ENCODE peak calls at places on chromosome 20, in five cellular contexts. P is body of pancreas; F is uterus; V is sigmoid colon; E is CD8-positive, alpha-beta memory T cell. L is an unnamed sample. For H3K9me3, the result is how much of the 10 kb centered on the place peaks cover.

GRCh38 chr20:17518339-17519052 is 12.7 kb downstream of the BFSP1 start:
- DNase-seq in P (peak), F (no peak), V (peak), E (no peak), L (no peak)

GRCh38 chr20:58137236-58137635 is 91.2 kb downstream of the ANKRD60 start:
- DNase-seq in P (no peak), F (no peak), V (no peak), E (no peak), L (no peak)

GRCh38 chr20:6611911-6612614 is 155.4 kb upstream of the BMP2 start:
- DNase-seq in P (no peak), F (no peak), V (no peak), E (no peak), L (no peak)

GRCh38 chr20:18795366-18795765 is 18.2 kb upstream of the SCP2D1 start:
- DNase-seq in P (no peak), F (no peak), V (no peak), E (no peak), L (no peak)

GRCh38 chr20:63378626-63379025 is 17.5 kb upstream of the CHRNA4 start:
- DNase-seq in P (no peak), F (no peak), V (no peak), E (no peak), L (no peak)

GRCh38 chr20:35515949-35516645 is 13.4 kb downstream of the C20orf173 start:
- DNase-seq in P (no peak), F (no peak), V (no peak), E (no peak), L (no peak)

GRCh38 chr20:9301129-9302072 is 213.0 kb upstream of the LAMP5 start:
- DNase-seq in P (peak), F (no peak), V (no peak), E (no peak), L (no peak)

GRCh38 chr20:57417830-57418780 is 26.9 kb downstream of the RBM38 start:
- DNase-seq in P (no peak), F (no peak), V (no peak), E (no peak), L (no peak)

GRCh38 chr20:37777556-37777955 is 83.7 kb downstream of the CTNNBL1 start:
- DNase-seq in P (no peak), F (no peak), V (no peak), E (no peak), L (no peak)

GRCh38 chr20:10806539-10806938 is 132.7 kb upstream of the JAG1 start:
- DNase-seq in P (no peak), F (no peak), V (no peak), E (no peak), L (no peak)

GRCh38 chr20:10929023-10929422 is 255.2 kb upstream of the JAG1 start:
- DNase-seq in P (no peak), F (no peak), V (no peak), E (no peak), L (no peak)

GRCh38 chr20:46797201-46797600 is 87.8 kb downstream of the SLC2A10 start:
- DNase-seq in P (no peak), F (no peak), V (no peak), E (no peak), L (no peak)

GRCh38 chr20:21505161-21505809 is 8.6 kb downstream of the NKX2-2 start:
- DNase-seq in P (peak), F (peak), V (no peak), E (peak), L (peak)

GRCh38 chr20:8946036-8946926 is 122.6 kb upstream of the PLCB4 start:
- DNase-seq in P (no peak), F (no peak), V (no peak), E (no peak), L (no peak)

GRCh38 chr20:63498950-63499332 is at the start of gene EEF1A2:
- DNase-seq in P (peak), F (no peak), V (peak), E (peak), L (peak)

GRCh38 chr20:48230251-48230650 is 445.0 kb upstream of the SULF2 start:
- DNase-seq in P (no peak), F (no peak), V (no peak), E (no peak), L (no peak)

GRCh38 chr20:10502098-10502526 is 67.0 kb downstream of the SLX4IP start:
- DNase-seq in P (no peak), F (no peak), V (no peak), E (no peak), L (no peak)

GRCh38 chr20:36848078-36848660 is 27.8 kb upstream of the TLDC2 start:
- DNase-seq in P (no peak), F (peak), V (peak), E (no peak), L (no peak)

GRCh38 chr20:46333136-46333991 is 25.1 kb upstream of the CDH22 start:
- DNase-seq in P (no peak), F (no peak), V (no peak), E (no peak), L (no peak)

GRCh38 chr20:59725476-59726119 is 121.3 kb downstream of the PHACTR3 start:
- DNase-seq in P (no peak), F (no peak), V (no peak), E (no peak), L (no peak)

GRCh38 chr20:59723607-59724456 is 119.5 kb downstream of the PHACTR3 start:
- DNase-seq in P (no peak), F (no peak), V (no peak), E (no peak), L (no peak)

GRCh38 chr20:59728722-59729430 is 124.5 kb downstream of the PHACTR3 start:
- DNase-seq in P (no peak), F (no peak), V (no peak), E (no peak), L (no peak)

GRCh38 chr20:59724457-59725366 is 120.4 kb downstream of the PHACTR3 start:
- DNase-seq in P (no peak), F (no peak), V (no peak), E (no peak), L (no peak)

GRCh38 chr20:59726196-59726595 is 121.9 kb downstream of the PHACTR3 start:
- DNase-seq in P (no peak), F (no peak), V (no peak), E (no peak), L (no peak)
- H3K9me3 ChIP-seq in P (under half), F (under half), V (under half), E (under half), L (under half)

GRCh38 chr20:42701948-42702347 is 487.8 kb downstream of the PTPRT start:
- DNase-seq in P (no peak), F (no peak), V (no peak), E (no peak), L (no peak)
- H3K9me3 ChIP-seq in P (under half), F (under half), V (under half), E (under half), L (under half)

DNA sequence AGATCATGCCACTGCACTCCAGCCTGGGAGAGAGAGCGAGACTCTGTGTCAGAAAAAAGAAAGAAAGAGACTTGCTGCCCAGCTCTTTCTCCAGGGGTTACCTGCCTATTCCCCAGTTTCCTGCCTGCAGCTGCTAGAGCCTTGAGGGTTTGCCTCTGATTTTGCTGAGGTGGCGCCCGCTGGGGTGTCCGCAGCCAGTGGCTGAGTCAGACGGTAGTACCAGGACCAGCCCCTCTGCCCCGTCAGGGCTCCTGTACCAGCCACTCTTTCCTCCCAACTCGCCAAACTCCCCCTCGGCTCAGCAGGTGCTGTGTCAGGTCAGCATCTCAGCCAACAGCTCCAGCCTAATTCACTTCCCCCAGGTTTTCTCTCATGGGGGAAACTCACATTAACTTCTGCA is 7.4 kb upstream of the LSM14B start:
- DNase-seq in P (no peak), F (no peak), V (no peak), E (no peak), L (no peak)
- H3K9me3 ChIP-seq in P (under half), F (under half), V (under half), E (under half), L (under half)

GRCh38 chr20:50395258-50395729 is 114.9 kb upstream of the PTPN1 start:
- DNase-seq in P (peak), F (peak), V (peak), E (no peak), L (no peak)
- H3K9me3 ChIP-seq in P (under half), F (under half), V (under half), E (under half), L (under half)

GRCh38 chr20:56001106-56001785 is 4.1 kb downstream of the CBLN4 start:
- DNase-seq in P (peak), F (no peak), V (no peak), E (no peak), L (no peak)

GRCh38 chr20:56004611-56005388 is 519 bp downstream of the CBLN4 start:
- DNase-seq in P (no peak), F (no peak), V (no peak), E (no peak), L (no peak)

GRCh38 chr20:56001890-56002289 is 3.4 kb downstream of the CBLN4 start:
- DNase-seq in P (no peak), F (no peak), V (no peak), E (no peak), L (no peak)

GRCh38 chr20:56003966-56004365 is 1.4 kb downstream of the CBLN4 start:
- DNase-seq in P (peak), F (peak), V (no peak), E (no peak), L (no peak)

DNA sequence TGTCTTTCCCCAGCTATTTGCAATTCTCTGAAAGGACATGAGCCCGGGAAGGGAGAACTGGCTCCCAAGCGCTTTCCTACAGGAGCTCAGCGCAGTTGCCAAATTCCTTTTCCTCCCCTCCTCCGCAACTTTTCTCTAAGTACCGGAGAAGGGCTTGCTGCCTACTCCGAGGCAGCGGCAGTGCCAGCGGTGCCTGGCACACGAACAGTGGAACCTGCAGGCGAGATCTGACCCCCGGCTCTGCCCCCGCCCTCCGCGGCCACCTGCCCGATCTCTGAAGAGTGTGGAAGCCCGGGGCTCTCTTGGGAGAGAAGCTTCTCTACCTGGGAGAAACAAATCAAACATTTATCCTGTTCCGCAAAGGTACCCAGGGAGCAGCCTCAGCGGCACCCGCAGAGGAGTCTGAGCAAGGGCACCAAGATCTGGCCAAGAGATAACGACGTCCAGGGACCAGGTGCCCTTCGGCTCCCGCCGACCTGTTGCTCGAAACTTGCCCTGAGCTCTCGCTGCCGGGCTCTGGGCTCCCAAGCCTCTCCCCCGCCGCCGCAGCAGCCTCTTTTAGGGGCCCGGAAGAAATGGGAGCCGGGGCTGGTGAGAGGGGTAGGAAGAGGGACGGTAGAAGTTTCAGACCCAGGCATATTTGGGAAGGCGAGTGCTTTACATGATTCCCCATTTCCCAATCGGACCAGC is 2.1 kb downstream of the CBLN4 start:
- DNase-seq in P (no peak), F (no peak), V (no peak), E (no peak), L (no peak)
- H3K9me3 ChIP-seq in P (under half), F (under half), V (under half), E (under half), L (under half)

DNA sequence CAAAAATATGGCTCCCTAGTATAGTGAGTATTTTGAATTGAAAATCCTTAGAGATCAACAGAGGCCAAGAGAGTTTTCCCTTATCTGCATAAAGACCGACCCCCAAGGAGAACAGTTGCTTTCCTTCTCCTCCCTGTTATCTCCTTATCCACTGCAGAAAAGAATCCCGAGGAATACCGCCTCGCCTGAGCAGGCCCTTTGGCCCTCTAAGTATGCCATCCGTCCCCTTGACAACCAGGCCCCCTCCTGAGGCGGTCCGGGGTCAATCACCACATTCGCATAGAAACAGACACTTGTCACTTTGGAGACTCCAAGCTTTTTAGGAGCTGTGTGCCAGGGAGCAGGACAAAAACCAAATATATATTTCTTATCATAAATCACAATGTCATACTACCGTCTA is 15.9 kb upstream of the GGTLC1 start:
- DNase-seq in P (no peak), F (no peak), V (no peak), E (no peak), L (no peak)
- H3K9me3 ChIP-seq in P (under half), F (under half), V (under half), E (under half), L (under half)

DNA sequence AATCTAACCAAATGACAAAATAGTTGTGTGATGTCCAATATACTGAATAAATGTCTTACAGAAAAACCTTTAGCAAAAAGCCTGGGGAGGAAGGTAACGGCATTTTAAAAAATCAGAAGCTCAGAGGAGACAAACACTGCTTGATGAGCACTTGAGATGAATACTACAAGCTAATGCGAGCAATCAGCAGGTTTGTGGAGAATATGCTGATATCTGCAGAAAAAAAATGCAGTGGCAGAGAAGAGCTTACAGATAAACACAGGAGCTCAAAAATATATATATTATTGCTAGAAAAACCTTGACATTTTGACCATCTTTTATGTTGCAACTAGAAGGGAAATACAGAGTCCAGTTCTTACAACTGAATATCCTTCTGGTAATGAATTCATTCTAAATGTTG is 972.7 kb downstream of the KIF16B start:
- DNase-seq in P (no peak), F (no peak), V (no peak), E (no peak), L (no peak)
- H3K9me3 ChIP-seq in P (under half), F (under half), V (under half), E (under half), L (under half)